ENCODE peak calls at places on chromosomes 6 and 20, in four cellular contexts. One of them, this sample, is unnamed.

GRCh38 chr20:53148764-53149163 is 176.6 kb downstream of the TSHZ2 start:
- DNase-seq in IMR-90: no peak
- DNase-seq in GM12878: no peak
- DNase-seq in H1: no peak
- DNase-seq in this sample: no peak

GRCh38 chr20:63070771-63071540 is 64.2 kb upstream of the BHLHE23 start:
- DNase-seq in IMR-90: no peak
- DNase-seq in GM12878: no peak
- DNase-seq in H1: no peak
- DNase-seq in this sample: no peak

GRCh38 chr20:51894201-51894600 is 91.9 kb upstream of the SALL4 start:
- DNase-seq in IMR-90: no peak
- DNase-seq in GM12878: no peak
- DNase-seq in H1: no peak
- DNase-seq in this sample: no peak

GRCh38 chr6:36700071-36700811 is 2.6 kb downstream of the RAB44 start:
- DNase-seq in IMR-90: no peak
- DNase-seq in GM12878: no peak
- DNase-seq in H1: no peak
- DNase-seq in this sample: no peak

GRCh38 chr6:84687487-84687886 is 76.9 kb downstream of the TBX18 start:
- DNase-seq in IMR-90: no peak
- DNase-seq in GM12878: no peak
- DNase-seq in H1: no peak
- DNase-seq in this sample: no peak

GRCh38 chr6:1614767-1615650 is 5.3 kb downstream of the FOXC1 start:
- DNase-seq in IMR-90: no peak
- DNase-seq in GM12878: no peak
- DNase-seq in H1: no peak
- DNase-seq in this sample: no peak

GRCh38 chr6:108587258-108588059 is 26.7 kb downstream of the FOXO3 start:
- DNase-seq in IMR-90: peak
- DNase-seq in GM12878: no peak
- DNase-seq in H1: no peak
- DNase-seq in this sample: no peak

GRCh38 chr6:26183581-26184408 is 96.6 kb downstream of the HFE start:
- DNase-seq in IMR-90: peak
- DNase-seq in GM12878: peak
- DNase-seq in H1: peak
- DNase-seq in this sample: no peak

GRCh38 chr6:158564243-158565121 is 4.6 kb downstream of the TMEM181 start:
- DNase-seq in IMR-90: no peak
- DNase-seq in GM12878: no peak
- DNase-seq in H1: no peak
- DNase-seq in this sample: no peak

GRCh38 chr6:13453771-13454251 is 33.6 kb downstream of the GFOD1 start:
- DNase-seq in IMR-90: peak
- DNase-seq in GM12878: peak
- DNase-seq in H1: no peak
- DNase-seq in this sample: no peak

GRCh38 chr20:5539656-5540055 is 210.5 kb upstream of the SHLD1 start:
- DNase-seq in IMR-90: no peak
- DNase-seq in GM12878: no peak
- DNase-seq in H1: no peak
- DNase-seq in this sample: no peak

GRCh38 chr6:170514908-170515307 is 38.2 kb downstream of the PSMB1 start:
- DNase-seq in IMR-90: no peak
- DNase-seq in GM12878: no peak
- DNase-seq in H1: no peak
- DNase-seq in this sample: no peak

GRCh38 chr6:139337830-139338229 is 36.6 kb downstream of the CITED2 start:
- DNase-seq in IMR-90: no peak
- DNase-seq in GM12878: no peak
- DNase-seq in H1: no peak
- DNase-seq in this sample: no peak

GRCh38 chr6:159062564-159062945 is 17.8 kb upstream of the TAGAP start:
- DNase-seq in IMR-90: no peak
- DNase-seq in GM12878: no peak
- DNase-seq in H1: no peak
- DNase-seq in this sample: no peak

GRCh38 chr20:5827098-5827853 is 77.1 kb downstream of the SHLD1 start:
- DNase-seq in IMR-90: no peak
- DNase-seq in GM12878: no peak
- DNase-seq in H1: no peak
- DNase-seq in this sample: no peak

GRCh38 chr20:37914672-37915433 is 11.9 kb downstream of the VSTM2L start:
- DNase-seq in IMR-90: no peak
- DNase-seq in GM12878: no peak
- DNase-seq in H1: peak
- DNase-seq in this sample: no peak

GRCh38 chr20:38109657-38110524 is 55.2 kb downstream of the TGM2 start:
- DNase-seq in IMR-90: peak
- DNase-seq in GM12878: no peak
- DNase-seq in H1: peak
- DNase-seq in this sample: no peak

GRCh38 chr6:63355632-63356031 is 35.8 kb upstream of the LGSN start:
- DNase-seq in IMR-90: no peak
- DNase-seq in GM12878: no peak
- DNase-seq in H1: no peak
- DNase-seq in this sample: no peak

GRCh38 chr6:163950159-163950558 is 535.6 kb downstream of the QKI start:
- DNase-seq in IMR-90: peak
- DNase-seq in GM12878: no peak
- DNase-seq in H1: no peak
- DNase-seq in this sample: no peak

GRCh38 chr20:420721-421574 is 12.8 kb downstream of the RBCK1 start:
- DNase-seq in IMR-90: no peak
- DNase-seq in GM12878: no peak
- DNase-seq in H1: peak
- DNase-seq in this sample: peak

GRCh38 chr6:38262041-38262440 is 377.7 kb downstream of the BTBD9 start:
- DNase-seq in IMR-90: peak
- DNase-seq in GM12878: no peak
- DNase-seq in H1: no peak
- DNase-seq in this sample: no peak

GRCh38 chr6:34132486-34133185 is 13.3 kb downstream of the GRM4 start:
- DNase-seq in IMR-90: peak
- DNase-seq in GM12878: no peak
- DNase-seq in H1: peak
- DNase-seq in this sample: peak

GRCh38 chr6:114304304-114304887 is 38.4 kb downstream of the HS3ST5 start:
- DNase-seq in IMR-90: peak
- DNase-seq in GM12878: no peak
- DNase-seq in H1: no peak
- DNase-seq in this sample: no peak

GRCh38 chr6:43093361-43094289 is 17.5 kb downstream of the PTK7 start:
- DNase-seq in IMR-90: peak
- DNase-seq in GM12878: no peak
- DNase-seq in H1: no peak
- DNase-seq in this sample: peak

GRCh38 chr6:166575190-166575589 is 11.3 kb downstream of the RAMACL start:
- DNase-seq in IMR-90: no peak
- DNase-seq in GM12878: no peak
- DNase-seq in H1: no peak
- DNase-seq in this sample: no peak

GRCh38 chr6:125549202-125549884 is 200.1 kb upstream of the HEY2 start:
- DNase-seq in IMR-90: no peak
- DNase-seq in GM12878: no peak
- DNase-seq in H1: no peak
- DNase-seq in this sample: no peak

GRCh38 chr6:129252377-129253071 is 369.6 kb downstream of the LAMA2 start:
- DNase-seq in IMR-90: peak
- DNase-seq in GM12878: no peak
- DNase-seq in H1: no peak
- DNase-seq in this sample: no peak

GRCh38 chr6:84422380-84422968 is 195.0 kb upstream of the CEP162 start:
- DNase-seq in IMR-90: peak
- DNase-seq in GM12878: no peak
- DNase-seq in H1: peak
- DNase-seq in this sample: peak

GRCh38 chr20:46324379-46324778 is 16.1 kb upstream of the CDH22 start:
- DNase-seq in IMR-90: no peak
- DNase-seq in GM12878: no peak
- DNase-seq in H1: no peak
- DNase-seq in this sample: no peak

GRCh38 chr20:46324960-46325703 is 16.8 kb upstream of the CDH22 start:
- DNase-seq in IMR-90: peak
- DNase-seq in GM12878: no peak
- DNase-seq in H1: no peak
- DNase-seq in this sample: peak

GRCh38 chr20:46327557-46327956 is 19.3 kb upstream of the CDH22 start:
- DNase-seq in IMR-90: no peak
- DNase-seq in GM12878: no peak
- DNase-seq in H1: no peak
- DNase-seq in this sample: no peak

GRCh38 chr20:46323557-46323956 is 15.3 kb upstream of the CDH22 start:
- DNase-seq in IMR-90: no peak
- DNase-seq in GM12878: no peak
- DNase-seq in H1: no peak
- DNase-seq in this sample: no peak

DNA sequence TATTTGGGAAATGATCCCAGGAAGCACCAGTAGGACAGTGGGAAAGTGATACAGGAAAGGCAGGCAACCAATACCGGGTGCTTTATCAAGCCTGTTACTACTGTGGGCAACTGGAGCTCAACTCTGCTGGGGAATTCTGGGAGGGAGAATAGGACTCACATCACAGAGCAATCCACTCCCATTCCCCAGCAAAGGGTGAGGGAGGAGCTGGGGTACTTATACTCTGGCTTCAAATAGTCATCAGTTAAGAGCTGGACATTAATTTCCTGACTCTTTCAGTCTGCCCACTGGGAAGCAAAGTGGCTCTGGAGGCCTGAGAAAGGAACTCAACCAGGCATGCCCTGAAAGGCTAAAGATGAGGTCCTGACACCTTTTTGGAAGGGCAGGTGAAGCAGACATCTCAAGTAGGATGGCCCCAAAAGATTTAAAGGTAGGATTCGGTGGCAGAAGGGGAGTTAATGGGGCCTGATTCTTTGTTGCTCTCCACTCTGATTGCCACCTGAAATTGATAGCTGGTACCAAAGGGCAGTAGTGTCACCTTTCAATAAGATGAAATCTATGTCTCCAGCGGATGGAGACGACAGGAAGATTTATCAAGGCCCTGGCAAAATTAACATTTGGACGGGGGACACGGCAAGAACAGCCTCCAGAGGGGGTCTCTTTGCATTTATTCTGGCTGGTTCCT is 17.6 kb upstream of the CDH22 start:
- DNase-seq in IMR-90: no peak
- DNase-seq in GM12878: no peak
- DNase-seq in H1: no peak
- DNase-seq in this sample: no peak
- TF ChIP-seq CHD1 in IMR-90: no peak
- TF ChIP-seq CHD1 in GM12878: no peak
- TF ChIP-seq CHD1 in H1: no peak
- TF ChIP-seq CHD1 in this sample: no peak

GRCh38 chr20:17655286-17655651 is 26.8 kb downstream of the RRBP1 start:
- DNase-seq in IMR-90: no peak
- DNase-seq in GM12878: no peak
- DNase-seq in H1: no peak
- DNase-seq in this sample: no peak
- TF ChIP-seq CHD1 in IMR-90: no peak
- TF ChIP-seq CHD1 in GM12878: no peak
- TF ChIP-seq CHD1 in H1: no peak
- TF ChIP-seq CHD1 in this sample: no peak

GRCh38 chr20:13234961-13235360 is 13.9 kb downstream of the ISM1 start:
- DNase-seq in IMR-90: no peak
- DNase-seq in GM12878: no peak
- DNase-seq in H1: no peak
- DNase-seq in this sample: no peak

GRCh38 chr20:13232999-13233398 is 11.9 kb downstream of the ISM1 start:
- DNase-seq in IMR-90: no peak
- DNase-seq in GM12878: no peak
- DNase-seq in H1: no peak
- DNase-seq in this sample: no peak

GRCh38 chr20:13238001-13238653 is 17.1 kb downstream of the ISM1 start:
- DNase-seq in IMR-90: no peak
- DNase-seq in GM12878: no peak
- DNase-seq in H1: no peak
- DNase-seq in this sample: no peak

GRCh38 chr20:13231031-13231752 is 10.1 kb downstream of the ISM1 start:
- DNase-seq in IMR-90: peak
- DNase-seq in GM12878: no peak
- DNase-seq in H1: no peak
- DNase-seq in this sample: no peak

GRCh38 chr20:13236990-13237720 is 16.1 kb downstream of the ISM1 start:
- DNase-seq in IMR-90: no peak
- DNase-seq in GM12878: no peak
- DNase-seq in H1: no peak
- DNase-seq in this sample: no peak
- TF ChIP-seq CHD1 in IMR-90: no peak
- TF ChIP-seq CHD1 in GM12878: no peak
- TF ChIP-seq CHD1 in H1: no peak
- TF ChIP-seq CHD1 in this sample: no peak

GRCh38 chr6:14671261-14671681 is 553.7 kb downstream of the CD83 start:
- DNase-seq in IMR-90: peak
- DNase-seq in GM12878: no peak
- DNase-seq in H1: no peak
- DNase-seq in this sample: no peak
- TF ChIP-seq CHD1 in IMR-90: no peak
- TF ChIP-seq CHD1 in GM12878: no peak
- TF ChIP-seq CHD1 in H1: no peak
- TF ChIP-seq CHD1 in this sample: no peak

DNA sequence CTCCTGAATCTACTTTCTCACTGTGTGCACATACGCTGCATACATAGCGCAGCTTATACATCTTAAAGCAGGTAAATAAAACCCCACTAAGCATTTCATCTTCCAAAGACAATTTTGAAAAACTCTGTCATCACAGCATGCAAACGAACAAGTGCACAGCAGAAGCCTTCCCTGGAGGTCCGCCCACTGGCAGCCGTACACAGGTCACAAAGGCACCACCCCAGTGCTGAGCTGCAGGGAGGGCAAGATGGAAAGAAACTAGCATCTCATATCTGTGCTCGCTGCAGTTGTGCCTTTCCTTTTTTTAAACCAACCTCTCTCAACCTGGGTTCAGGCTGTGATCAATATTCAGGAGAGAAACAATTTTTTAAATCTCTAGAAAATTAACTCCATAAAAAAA is 73.3 kb downstream of the HUS1B start:
- DNase-seq in IMR-90: no peak
- DNase-seq in GM12878: no peak
- DNase-seq in H1: no peak
- DNase-seq in this sample: no peak
- TF ChIP-seq CHD1 in IMR-90: no peak
- TF ChIP-seq CHD1 in GM12878: no peak
- TF ChIP-seq CHD1 in H1: no peak
- TF ChIP-seq CHD1 in this sample: no peak